ENCODE peak calls at places on chromosomes 11 and 22, in four cellular contexts. One of them, this sample, is unnamed.

GRCh38 chr11:1557904-1558831 is 13.9 kb downstream of the DUSP8 start:
- DNase-seq in left lung: peak
- DNase-seq in osteocyte: peak
- DNase-seq in dorsolateral prefrontal cortex: no peak
- DNase-seq in this sample: peak

GRCh38 chr22:24703101-24703500 is 71.4 kb downstream of the PIWIL3 start:
- DNase-seq in left lung: no peak
- DNase-seq in osteocyte: no peak
- DNase-seq in dorsolateral prefrontal cortex: no peak
- DNase-seq in this sample: no peak

GRCh38 chr11:1839924-1840779 is 1.4 kb downstream of the TNNI2 start:
- DNase-seq in left lung: peak
- DNase-seq in osteocyte: no peak
- DNase-seq in dorsolateral prefrontal cortex: no peak
- DNase-seq in this sample: no peak

GRCh38 chr11:27429740-27430451 is 42.7 kb downstream of the LGR4 start:
- DNase-seq in left lung: no peak
- DNase-seq in osteocyte: no peak
- DNase-seq in dorsolateral prefrontal cortex: no peak
- DNase-seq in this sample: no peak

GRCh38 chr11:61551630-61552029 is 29.2 kb downstream of the SYT7 start:
- DNase-seq in left lung: no peak
- DNase-seq in osteocyte: no peak
- DNase-seq in dorsolateral prefrontal cortex: peak
- DNase-seq in this sample: no peak

GRCh38 chr11:110431212-110432073 is 1.7 kb downstream of the FDX1 start:
- DNase-seq in left lung: no peak
- DNase-seq in osteocyte: no peak
- DNase-seq in dorsolateral prefrontal cortex: no peak
- DNase-seq in this sample: no peak

GRCh38 chr11:115459563-115459962 is 44.7 kb downstream of the CADM1 start:
- DNase-seq in left lung: no peak
- DNase-seq in osteocyte: no peak
- DNase-seq in dorsolateral prefrontal cortex: no peak
- DNase-seq in this sample: no peak

GRCh38 chr11:47464479-47464878 is 15.5 kb upstream of the RAPSN start:
- DNase-seq in left lung: no peak
- DNase-seq in osteocyte: no peak
- DNase-seq in dorsolateral prefrontal cortex: no peak
- DNase-seq in this sample: no peak

GRCh38 chr11:113818426-113818825 is 38.8 kb downstream of the CLDN25 start:
- DNase-seq in left lung: no peak
- DNase-seq in osteocyte: no peak
- DNase-seq in dorsolateral prefrontal cortex: no peak
- DNase-seq in this sample: no peak

GRCh38 chr22:26672060-26672471 is 14.7 kb downstream of the MIAT start:
- DNase-seq in left lung: no peak
- DNase-seq in osteocyte: no peak
- DNase-seq in dorsolateral prefrontal cortex: no peak
- DNase-seq in this sample: no peak

GRCh38 chr22:26673485-26673884 is 16.1 kb downstream of the MIAT start:
- DNase-seq in left lung: no peak
- DNase-seq in osteocyte: no peak
- DNase-seq in dorsolateral prefrontal cortex: no peak
- DNase-seq in this sample: no peak

GRCh38 chr22:26674211-26675190 is 17.1 kb downstream of the MIAT start:
- DNase-seq in left lung: no peak
- DNase-seq in osteocyte: no peak
- DNase-seq in dorsolateral prefrontal cortex: no peak
- DNase-seq in this sample: no peak

GRCh38 chr22:26671317-26672059 is 14.1 kb downstream of the MIAT start:
- DNase-seq in left lung: peak
- DNase-seq in osteocyte: no peak
- DNase-seq in dorsolateral prefrontal cortex: no peak
- DNase-seq in this sample: no peak

GRCh38 chr22:26672590-26673468 is 15.4 kb downstream of the MIAT start:
- DNase-seq in left lung: peak
- DNase-seq in osteocyte: peak
- DNase-seq in dorsolateral prefrontal cortex: peak
- DNase-seq in this sample: peak
- TF ChIP-seq CTCF in left lung: peak
- TF ChIP-seq CTCF in osteocyte: peak
- TF ChIP-seq CTCF in dorsolateral prefrontal cortex: peak
- TF ChIP-seq CTCF in this sample: peak

GRCh38 chr11:19802773-19803293 is 90.2 kb downstream of the NAV2 start:
- DNase-seq in left lung: no peak
- DNase-seq in osteocyte: no peak
- DNase-seq in dorsolateral prefrontal cortex: no peak
- DNase-seq in this sample: no peak

GRCh38 chr11:19800714-19801519 is 88.3 kb downstream of the NAV2 start:
- DNase-seq in left lung: no peak
- DNase-seq in osteocyte: no peak
- DNase-seq in dorsolateral prefrontal cortex: no peak
- DNase-seq in this sample: no peak

GRCh38 chr11:19795082-19795481 is 82.4 kb downstream of the NAV2 start:
- DNase-seq in left lung: no peak
- DNase-seq in osteocyte: no peak
- DNase-seq in dorsolateral prefrontal cortex: no peak
- DNase-seq in this sample: no peak

GRCh38 chr11:19803506-19803998 is 90.9 kb downstream of the NAV2 start:
- DNase-seq in left lung: no peak
- DNase-seq in osteocyte: no peak
- DNase-seq in dorsolateral prefrontal cortex: no peak
- DNase-seq in this sample: no peak

GRCh38 chr11:19800162-19800561 is 87.5 kb downstream of the NAV2 start:
- DNase-seq in left lung: no peak
- DNase-seq in osteocyte: no peak
- DNase-seq in dorsolateral prefrontal cortex: no peak
- DNase-seq in this sample: no peak
- TF ChIP-seq CTCF in left lung: no peak
- TF ChIP-seq CTCF in osteocyte: peak
- TF ChIP-seq CTCF in dorsolateral prefrontal cortex: peak
- TF ChIP-seq CTCF in this sample: no peak

DNA sequence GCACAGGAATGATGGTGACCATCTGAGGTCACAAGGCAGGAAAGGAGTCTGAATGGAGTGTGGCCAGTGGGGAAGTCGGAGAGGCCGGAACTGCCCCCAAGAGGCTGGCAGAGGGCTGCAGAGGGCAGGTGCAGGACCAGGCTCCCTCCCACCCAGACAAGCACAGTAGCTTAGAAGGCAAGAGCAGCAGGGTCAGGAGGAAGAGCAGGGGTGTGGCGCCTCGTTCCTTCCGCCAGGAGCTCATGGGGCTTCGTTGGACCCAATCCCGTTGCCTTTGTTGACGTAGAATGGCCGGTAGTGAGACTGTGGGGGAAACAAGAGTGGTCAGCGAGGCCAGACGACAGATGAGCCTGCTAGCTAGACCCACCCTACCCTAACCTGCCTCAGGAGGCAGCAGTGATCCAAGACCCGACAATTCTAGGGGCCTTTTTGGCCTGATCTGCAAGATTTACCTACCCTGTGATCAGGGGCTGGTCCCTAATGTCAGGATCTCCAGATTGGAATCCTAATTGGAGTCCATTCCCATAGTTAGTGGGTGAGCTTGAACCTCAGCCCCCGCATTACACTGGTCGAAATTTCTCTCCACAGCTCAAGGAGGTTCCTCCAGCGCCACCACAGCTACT is 25.6 kb downstream of the TRIM29 start:
- DNase-seq in left lung: no peak
- DNase-seq in osteocyte: no peak
- DNase-seq in dorsolateral prefrontal cortex: no peak
- DNase-seq in this sample: no peak
- TF ChIP-seq CTCF in left lung: no peak
- TF ChIP-seq CTCF in osteocyte: no peak
- TF ChIP-seq CTCF in dorsolateral prefrontal cortex: no peak
- TF ChIP-seq CTCF in this sample: no peak

GRCh38 chr11:133745791-133746190 is 99.5 kb downstream of the SPATA19 start:
- DNase-seq in left lung: no peak
- DNase-seq in osteocyte: no peak
- DNase-seq in dorsolateral prefrontal cortex: no peak
- DNase-seq in this sample: no peak

GRCh38 chr11:133738624-133739023 is 106.7 kb downstream of the SPATA19 start:
- DNase-seq in left lung: no peak
- DNase-seq in osteocyte: no peak
- DNase-seq in dorsolateral prefrontal cortex: no peak
- DNase-seq in this sample: no peak

GRCh38 chr11:133742388-133742787 is 102.9 kb downstream of the SPATA19 start:
- DNase-seq in left lung: no peak
- DNase-seq in osteocyte: peak
- DNase-seq in dorsolateral prefrontal cortex: no peak
- DNase-seq in this sample: no peak

GRCh38 chr11:133746663-133747306 is 98.5 kb downstream of the SPATA19 start:
- DNase-seq in left lung: no peak
- DNase-seq in osteocyte: no peak
- DNase-seq in dorsolateral prefrontal cortex: peak
- DNase-seq in this sample: no peak

GRCh38 chr11:133740928-133741327 is 104.4 kb downstream of the SPATA19 start:
- DNase-seq in left lung: no peak
- DNase-seq in osteocyte: peak
- DNase-seq in dorsolateral prefrontal cortex: no peak
- DNase-seq in this sample: no peak
- TF ChIP-seq CTCF in left lung: no peak
- TF ChIP-seq CTCF in osteocyte: no peak
- TF ChIP-seq CTCF in dorsolateral prefrontal cortex: no peak
- TF ChIP-seq CTCF in this sample: no peak

DNA sequence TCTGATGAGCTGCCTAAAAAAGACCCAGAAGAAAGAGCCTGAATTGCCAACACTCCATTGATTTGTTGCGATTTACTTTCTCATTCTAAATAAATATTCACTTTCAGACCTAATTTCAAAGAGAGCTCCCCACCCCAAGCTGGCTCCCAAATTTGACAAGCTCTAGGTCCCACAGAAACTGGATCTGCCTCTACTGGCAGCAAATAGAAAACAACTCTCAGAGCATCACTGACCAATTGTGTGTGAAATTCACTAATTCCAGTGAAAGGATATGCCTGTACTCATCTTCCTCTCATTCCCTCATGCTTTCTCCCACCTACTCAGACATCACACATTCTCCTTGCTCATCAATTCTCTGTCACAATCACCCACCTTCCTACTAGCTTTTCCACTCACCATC is 249.1 kb downstream of the DCDC1 start:
- DNase-seq in left lung: no peak
- DNase-seq in osteocyte: no peak
- DNase-seq in dorsolateral prefrontal cortex: no peak
- DNase-seq in this sample: no peak
- TF ChIP-seq CTCF in left lung: no peak
- TF ChIP-seq CTCF in osteocyte: no peak
- TF ChIP-seq CTCF in dorsolateral prefrontal cortex: no peak
- TF ChIP-seq CTCF in this sample: no peak

DNA sequence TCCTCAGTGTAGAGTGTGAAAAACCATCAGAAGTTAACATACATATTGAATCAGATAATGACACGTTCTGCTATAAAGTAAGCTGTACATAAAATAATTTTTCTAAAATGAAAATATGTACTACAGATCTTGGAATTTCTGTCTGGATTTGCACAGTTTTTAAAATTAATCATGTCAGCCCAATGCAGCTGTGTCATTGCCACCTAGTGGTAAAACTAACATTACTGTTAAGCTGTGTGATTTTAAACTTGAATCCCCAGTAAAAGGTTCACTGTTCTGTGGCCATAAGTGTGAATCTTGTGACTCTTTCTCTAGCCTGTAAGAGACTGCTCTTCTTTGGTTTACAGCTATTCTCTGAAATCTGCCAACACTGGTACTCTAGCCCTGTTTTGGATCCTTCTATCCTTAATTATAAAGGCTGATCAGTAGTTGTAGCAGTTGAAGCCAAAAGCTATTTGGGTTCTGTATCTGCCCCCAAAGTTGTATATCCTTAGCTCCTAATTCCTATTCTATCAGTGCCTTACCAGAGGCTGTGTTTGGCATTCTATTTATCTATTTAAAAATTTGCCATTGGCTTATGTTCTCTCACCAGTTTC is 4.0 kb downstream of the JRKL start:
- DNase-seq in left lung: no peak
- DNase-seq in osteocyte: no peak
- DNase-seq in dorsolateral prefrontal cortex: no peak
- DNase-seq in this sample: no peak
- TF ChIP-seq CTCF in left lung: peak
- TF ChIP-seq CTCF in osteocyte: peak
- TF ChIP-seq CTCF in dorsolateral prefrontal cortex: peak
- TF ChIP-seq CTCF in this sample: peak

GRCh38 chr22:49814856-49815255 is 12.8 kb downstream of the BRD1 start:
- DNase-seq in left lung: no peak
- DNase-seq in osteocyte: no peak
- DNase-seq in dorsolateral prefrontal cortex: no peak
- DNase-seq in this sample: no peak
- TF ChIP-seq CTCF in left lung: no peak
- TF ChIP-seq CTCF in osteocyte: no peak
- TF ChIP-seq CTCF in dorsolateral prefrontal cortex: no peak
- TF ChIP-seq CTCF in this sample: no peak

GRCh38 chr11:72753341-72754148 is 1.3 kb upstream of the ARAP1 start:
- DNase-seq in left lung: no peak
- DNase-seq in osteocyte: no peak
- DNase-seq in dorsolateral prefrontal cortex: no peak
- DNase-seq in this sample: no peak
- TF ChIP-seq CTCF in left lung: peak
- TF ChIP-seq CTCF in osteocyte: no peak
- TF ChIP-seq CTCF in dorsolateral prefrontal cortex: peak
- TF ChIP-seq CTCF in this sample: no peak

GRCh38 chr11:58576792-58577440 is 1.3 kb upstream of the LPXN start:
- DNase-seq in left lung: no peak
- DNase-seq in osteocyte: no peak
- DNase-seq in dorsolateral prefrontal cortex: no peak
- DNase-seq in this sample: no peak
- TF ChIP-seq CTCF in left lung: peak
- TF ChIP-seq CTCF in osteocyte: peak
- TF ChIP-seq CTCF in dorsolateral prefrontal cortex: peak
- TF ChIP-seq CTCF in this sample: peak